ENCODE peak calls at places on chromosome 1, in nine cellular contexts. W is dorsolateral prefrontal cortex; O is activated CD4-positive, CD25-positive, alpha-beta regulatory T cell; C is EH; G is HS-27A; E is SIG-M5; I is stimulated activated CD8-positive, alpha-beta memory T cell treated with anti-CD3 and anti-CD28 coated beads, Interleukin-15, amount 100 ng/mL, for 24 hours; Y is thoracic aorta; T is Kasumi-1. U is an unnamed sample.

GRCh38 chr1:214688891-214689290 is 85.9 kb downstream of the CENPF start:
- DNase-seq in C (peak), Y (no peak), G (no peak), O (no peak), T (no peak), W (no peak), I (no peak), E (no peak), U (no peak)

GRCh38 chr1:214739621-214740238 is 136.7 kb downstream of the CENPF start:
- DNase-seq in G (no peak), Y (no peak), E (no peak), O (no peak), W (no peak), C (no peak), T (no peak), I (no peak), U (no peak)

GRCh38 chr1:182761396-182762395 is 27.9 kb upstream of the NPL start:
- DNase-seq in G (no peak), O (no peak), E (no peak), W (peak), I (no peak), Y (no peak), C (peak), T (no peak), U (no peak)

GRCh38 chr1:109901508-109902145 is 9.0 kb upstream of the CSF1 start:
- DNase-seq in G (no peak), O (no peak), Y (no peak), C (no peak), I (no peak), E (no peak), T (no peak), W (no peak), U (no peak)

GRCh38 chr1:24299901-24300300 is 19.3 kb upstream of the GRHL3 start:
- DNase-seq in C (no peak), O (no peak), W (no peak), E (no peak), G (no peak), I (no peak), T (no peak), Y (no peak), U (no peak)

GRCh38 chr1:3495776-3496745 is 41.6 kb downstream of the ARHGEF16 start:
- DNase-seq in E (no peak), Y (no peak), W (no peak), T (no peak), G (no peak), C (peak), I (no peak), O (no peak), U (no peak)

GRCh38 chr1:156901966-156902922 is 8.7 kb downstream of the PEAR1 start:
- DNase-seq in C (peak), O (no peak), T (no peak), W (no peak), Y (no peak), I (no peak), E (no peak), G (no peak), U (no peak)

GRCh38 chr1:180527270-180527669 is 24.9 kb upstream of the ACBD6 start:
- DNase-seq in G (no peak), O (no peak), T (no peak), E (no peak), I (no peak), W (no peak), C (peak), Y (peak), U (no peak)

GRCh38 chr1:248837045-248837793 is 805 bp upstream of the ZNF672 start:
- DNase-seq in I (no peak), W (no peak), T (no peak), E (no peak), G (no peak), Y (no peak), C (no peak), O (no peak), U (no peak)

GRCh38 chr1:151537112-151537511 is 3.0 kb upstream of the TUFT1 start:
- DNase-seq in W (no peak), T (no peak), I (no peak), Y (no peak), C (peak), E (no peak), G (peak), O (no peak), U (no peak)

GRCh38 chr1:54971317-54971791 is 9.1 kb upstream of the TMEM61 start:
- DNase-seq in O (no peak), Y (no peak), E (no peak), T (peak), I (no peak), G (no peak), W (no peak), C (peak), U (no peak)

GRCh38 chr1:59747469-59748014 is 67.2 kb upstream of the HOOK1 start:
- DNase-seq in T (no peak), O (no peak), Y (no peak), I (no peak), G (no peak), W (no peak), E (no peak), C (no peak), U (no peak)

GRCh38 chr1:41286486-41286885 is 44.4 kb upstream of the SCMH1 start:
- DNase-seq in O (no peak), Y (no peak), T (no peak), C (no peak), E (no peak), W (no peak), G (no peak), I (no peak), U (no peak)

GRCh38 chr1:168083456-168084325 is 53.0 kb downstream of the GPR161 start:
- DNase-seq in T (no peak), I (no peak), Y (no peak), C (no peak), G (no peak), O (no peak), W (no peak), E (no peak), U (no peak)

GRCh38 chr1:84319662-84320061 is 18.2 kb downstream of the SAMD13 start:
- DNase-seq in W (no peak), G (no peak), T (no peak), E (no peak), I (no peak), C (peak), Y (no peak), O (no peak), U (no peak)

GRCh38 chr1:153790996-153791855 is 16.0 kb downstream of the SLC27A3 start:
- DNase-seq in G (peak), I (no peak), E (peak), C (peak), Y (no peak), T (peak), O (no peak), W (no peak), U (no peak)

GRCh38 chr1:155008015-155008941 is 5.7 kb downstream of the ZBTB7B start:
- DNase-seq in Y (no peak), W (no peak), G (no peak), O (no peak), E (no peak), C (no peak), T (no peak), I (no peak), U (no peak)

GRCh38 chr1:75423616-75424015 is 187.3 kb downstream of the SLC44A5 start:
- DNase-seq in E (no peak), G (no peak), T (no peak), Y (no peak), I (no peak), O (no peak), C (no peak), W (no peak), U (no peak)

GRCh38 chr1:230011333-230012092 is 55.5 kb upstream of the GALNT2 start:
- DNase-seq in W (no peak), O (no peak), G (no peak), I (no peak), Y (no peak), E (no peak), C (no peak), T (peak), U (no peak)

GRCh38 chr1:200146100-200146499 is 118.6 kb downstream of the NR5A2 start:
- DNase-seq in I (no peak), C (no peak), E (no peak), O (no peak), W (no peak), G (no peak), Y (no peak), T (no peak), U (no peak)

GRCh38 chr1:222930097-222930496 is 115.3 kb downstream of the DISP1 start:
- DNase-seq in W (no peak), I (no peak), G (no peak), E (no peak), O (no peak), Y (no peak), C (no peak), T (no peak), U (no peak)

GRCh38 chr1:7561331-7561921 is 209.7 kb upstream of the VAMP3 start:
- DNase-seq in G (no peak), O (no peak), T (no peak), E (no peak), I (no peak), Y (no peak), C (peak), W (no peak), U (no peak)

GRCh38 chr1:7389786-7390603 is 381.1 kb upstream of the VAMP3 start:
- DNase-seq in T (no peak), O (no peak), C (no peak), I (no peak), W (no peak), G (no peak), E (no peak), Y (no peak), U (no peak)

GRCh38 chr1:226733309-226733708 is 5.8 kb downstream of the ITPKB start:
- DNase-seq in T (no peak), W (no peak), I (no peak), G (no peak), Y (no peak), C (no peak), E (no peak), O (no peak), U (no peak)

GRCh38 chr1:224582041-224582440 is 34.1 kb upstream of the CNIH3 start:
- DNase-seq in W (no peak), C (no peak), I (no peak), G (no peak), T (no peak), Y (no peak), O (no peak), E (no peak), U (no peak)

GRCh38 chr1:20400341-20401177 is 85.5 kb downstream of the CAMK2N1 start:
- DNase-seq in T (no peak), I (no peak), G (no peak), W (no peak), E (no peak), Y (no peak), C (peak), O (no peak), U (no peak)

GRCh38 chr1:32337855-32338636 is 2.0 kb upstream of the MARCKSL1 start:
- DNase-seq in I (no peak), G (no peak), E (no peak), W (peak), T (no peak), C (no peak), O (no peak), Y (no peak), U (peak)

GRCh38 chr1:27561126-27561899 is 42.6 kb downstream of the AHDC1 start:
- DNase-seq in E (no peak), T (no peak), O (no peak), G (no peak), W (no peak), Y (no peak), C (peak), I (no peak), U (no peak)

GRCh38 chr1:2252423-2252822 is 24.3 kb downstream of the SKI start:
- DNase-seq in C (no peak), I (no peak), Y (no peak), G (no peak), W (no peak), T (no peak), O (no peak), E (no peak), U (no peak)

GRCh38 chr1:112253366-112253765 is 142.6 kb upstream of the CTTNBP2NL start:
- DNase-seq in C (no peak), E (no peak), O (no peak), I (no peak), G (no peak), Y (no peak), W (no peak), T (no peak), U (no peak)

GRCh38 chr1:1307908-1308755 is at the start of the genes ACAP3 and PUSL1:
- DNase-seq in Y (peak), I (peak), W (peak), T (peak), C (peak), O (peak), G (peak), E (peak), U (peak)

GRCh38 chr1:233704125-233704881 is 90.4 kb downstream of the KCNK1 start:
- DNase-seq in G (no peak), E (no peak), O (no peak), T (no peak), Y (no peak), I (no peak), C (peak), W (no peak), U (no peak)

GRCh38 chr1:159909381-159909780 is 9.4 kb upstream of the CFAP45 start:
- DNase-seq in Y (no peak), C (no peak), W (no peak), E (no peak), T (no peak), I (no peak), G (no peak), O (no peak), U (no peak)

GRCh38 chr1:93587354-93587753 is 94.3 kb downstream of the BCAR3 start:
- DNase-seq in W (no peak), T (no peak), C (no peak), I (no peak), G (no peak), O (no peak), Y (no peak), E (no peak), U (no peak)

GRCh38 chr1:30749691-30750583 is 7.6 kb downstream of the LAPTM5 start:
- DNase-seq in C (no peak), E (no peak), O (peak), T (no peak), W (no peak), G (no peak), I (no peak), Y (no peak), U (no peak)

GRCh38 chr1:80657048-80657653 is 1143.6 kb upstream of the ADGRL2 start:
- DNase-seq in G (no peak), W (no peak), I (no peak), O (no peak), Y (no peak), C (no peak), E (no peak), T (no peak), U (no peak)

GRCh38 chr1:220045356-220046051 is 801 bp downstream of the EPRS1 start:
- DNase-seq in W (no peak), O (no peak), C (no peak), T (peak), I (no peak), E (no peak), Y (no peak), G (no peak), U (no peak)

GRCh38 chr1:37020653-37021277 is 13.6 kb downstream of the GRIK3 start:
- DNase-seq in I (no peak), Y (no peak), E (no peak), G (no peak), W (no peak), O (no peak), C (no peak), T (peak), U (no peak)

GRCh38 chr1:180247580-180247979 is 17.5 kb downstream of the LHX4 start:
- DNase-seq in C (no peak), G (no peak), Y (no peak), W (no peak), O (no peak), E (no peak), I (no peak), T (no peak), U (no peak)